ENCODE peak calls at places on chromosomes 4 and X, in five cellular contexts. N, Y, U, S and V are unnamed samples.
A peak's percentile ranks its signal among the peaks of the same experiment; 100 is the strongest.

GRCh38 chr4:128597515-128597914 is 212.0 kb upstream of the JADE1 start:
- DNase-seq in S (no peak), N (no peak), U (no peak), Y (no peak), V (no peak)

GRCh38 chrX:124925681-124926080 is 394.0 kb upstream of the TEX13C start:
- DNase-seq in N (no peak), U (no peak), S (no peak), Y (no peak), V (no peak)

GRCh38 chr4:186765673-186766546 is 42.3 kb upstream of the FAT1 start:
- DNase-seq in Y (no peak), S (peak; percentile 62), N (no peak), U (no peak), V (no peak)

GRCh38 chr4:180913750-180914149 is 1329.5 kb upstream of the TENM3 start:
- DNase-seq in S (peak; percentile 90), N (no peak), Y (no peak), U (no peak), V (no peak)

GRCh38 chr4:94957030-94957429 is 199.3 kb downstream of the BMPR1B start:
- DNase-seq in Y (no peak), S (no peak), N (no peak), U (no peak), V (no peak)

GRCh38 chr4:165505991-165506779 is 127.4 kb downstream of the CPE start:
- DNase-seq in Y (no peak), U (no peak), S (peak; percentile 52), N (no peak), V (no peak)

GRCh38 chrX:65598559-65599147 is 64.1 kb upstream of the LAS1L start:
- DNase-seq in Y (no peak), N (no peak), S (no peak), U (no peak), V (no peak)

GRCh38 chr4:52912608-52913007 is 50.5 kb downstream of the RASL11B start:
- DNase-seq in N (no peak), U (no peak), S (no peak), Y (no peak), V (no peak)

GRCh38 chrX:149638860-149639259 is 7.3 kb upstream of the TMEM185A start:
- DNase-seq in S (peak; percentile 34), N (no peak), Y (no peak), U (no peak), V (no peak)

GRCh38 chr4:165784672-165785071 is 88.4 kb upstream of the TLL1 start:
- DNase-seq in Y (no peak), N (no peak), U (no peak), S (no peak), V (peak; percentile 60)

GRCh38 chrX:43703211-43703791 is 47.2 kb downstream of the MAOA start:
- DNase-seq in N (no peak), Y (no peak), S (no peak), U (no peak), V (no peak)

GRCh38 chr4:69974646-69975045 is 9.1 kb upstream of the CSN2 start:
- DNase-seq in N (no peak), S (no peak), Y (no peak), U (no peak), V (no peak)

GRCh38 chr4:150253965-150254364 is 175.7 kb downstream of the DCLK2 start:
- DNase-seq in Y (no peak), N (no peak), U (no peak), S (no peak), V (no peak)

GRCh38 chrX:75151828-75152592 is 4.1 kb downstream of the ABCB7 start:
- DNase-seq in Y (no peak), S (no peak), U (no peak), N (no peak), V (no peak)

GRCh38 chrX:148976571-148976970 is 476.2 kb downstream of the AFF2 start:
- DNase-seq in U (no peak), N (no peak), Y (no peak), S (no peak), V (no peak)

GRCh38 chr4:83113429-83113786 is 1.1 kb downstream of the PLAC8 start:
- DNase-seq in Y (no peak), N (no peak), U (no peak), S (peak; percentile 14), V (no peak)

GRCh38 chr4:83115000-83115399 is 471 bp upstream of the PLAC8 start:
- DNase-seq in S (peak; percentile 54), N (no peak), U (no peak), Y (no peak), V (no peak)

GRCh38 chr4:83115656-83116285 is 1.2 kb upstream of the PLAC8 start:
- DNase-seq in S (no peak), N (no peak), U (no peak), Y (no peak), V (no peak)

GRCh38 chr4:83112678-83113428 is 1.7 kb downstream of the PLAC8 start:
- DNase-seq in U (no peak), Y (no peak), S (no peak), N (no peak), V (no peak)

DNA sequence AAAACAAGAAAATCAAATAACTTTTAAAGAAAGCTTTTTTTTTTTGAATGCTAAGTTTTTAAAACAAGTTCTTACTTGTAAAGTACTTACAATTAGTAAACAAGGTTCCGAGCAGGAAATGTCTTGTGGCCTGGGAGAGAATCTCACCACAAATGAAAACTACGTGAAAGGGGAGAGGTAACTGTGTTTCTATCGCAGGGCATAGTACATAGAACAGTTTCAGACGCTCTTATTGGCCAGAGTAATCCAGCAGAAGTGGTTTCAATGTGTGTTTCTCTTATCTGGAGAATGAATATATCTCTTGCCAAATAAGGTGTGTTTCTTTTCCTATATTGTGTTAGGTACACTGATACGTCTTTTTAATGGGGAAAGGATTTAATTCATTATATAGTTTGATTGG is at the start of gene PLAC8:
- DNase-seq in Y (no peak), N (peak; percentile 16), U (no peak), S (peak; percentile 87), V (no peak)
- H3K4me3 ChIP-seq in Y (no peak within 1 kb of the TSS), N (peak within 1 kb of the TSS; percentile 78), U (peak within 1 kb of the TSS; percentile 35), S (no peak within 1 kb of the TSS), V (peak within 1 kb of the TSS; percentile 3)

GRCh38 chr4:143337600-143338287 is 1.1 kb downstream of the GAB1 start:
- DNase-seq in Y (peak; percentile 69), U (peak; percentile 35), S (peak; percentile 42), N (no peak), V (peak; percentile 85)

GRCh38 chr4:143336828-143337599 is at the start of gene GAB1:
- DNase-seq in N (no peak), U (peak; percentile 61), S (peak; percentile 82), Y (peak; percentile 88), V (peak; percentile 91)

GRCh38 chr4:143338313-143338712 is 1.6 kb downstream of the GAB1 start:
- DNase-seq in N (no peak), S (no peak), Y (no peak), U (no peak), V (no peak)

GRCh38 chr4:143341186-143341755 is 4.6 kb downstream of the GAB1 start:
- DNase-seq in Y (no peak), S (no peak), N (no peak), U (no peak), V (no peak)

DNA sequence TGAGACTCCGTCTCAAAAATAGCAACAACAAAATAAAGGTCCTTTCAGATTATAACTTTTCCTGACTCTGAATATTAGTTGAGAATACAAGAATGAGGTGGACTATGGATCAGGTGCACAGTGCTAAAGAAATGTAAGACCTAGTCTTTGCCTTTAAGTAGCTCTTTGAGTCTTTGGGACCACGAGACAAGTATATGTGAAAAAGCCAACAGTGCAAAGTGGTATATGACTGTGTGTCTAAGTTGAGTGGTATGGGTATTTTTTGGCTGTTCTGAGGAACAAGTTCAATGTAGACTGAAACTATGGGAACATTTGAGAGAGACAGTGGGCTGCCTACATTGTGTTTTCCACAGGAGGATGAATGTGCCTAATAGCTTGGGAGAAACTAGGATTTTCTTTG is 2.8 kb downstream of the GAB1 start:
- DNase-seq in S (no peak), U (no peak), Y (no peak), N (no peak), V (no peak)
- H3K4me3 ChIP-seq in S (no peak overlapping the region), U (peak overlapping the region; percentile 77), Y (peak overlapping the region; percentile 90), N (no peak overlapping the region), V (no peak overlapping the region)

GRCh38 chrX:131827935-131828334 is 195.2 kb upstream of the STK26 start:
- DNase-seq in N (no peak), Y (no peak), U (no peak), S (no peak), V (peak; percentile 40)
- H3K4me3 ChIP-seq in N (no peak overlapping the region), Y (no peak overlapping the region), U (no peak overlapping the region), S (no peak overlapping the region), V (no peak overlapping the region)

GRCh38 chrX:41382699-41383645 is 49.0 kb downstream of the DDX3X start:
- DNase-seq in Y (no peak), S (no peak), N (no peak), U (no peak), V (no peak)
- H3K4me3 ChIP-seq in Y (no peak overlapping the region), S (no peak overlapping the region), N (no peak overlapping the region), U (no peak overlapping the region), V (no peak overlapping the region)

DNA sequence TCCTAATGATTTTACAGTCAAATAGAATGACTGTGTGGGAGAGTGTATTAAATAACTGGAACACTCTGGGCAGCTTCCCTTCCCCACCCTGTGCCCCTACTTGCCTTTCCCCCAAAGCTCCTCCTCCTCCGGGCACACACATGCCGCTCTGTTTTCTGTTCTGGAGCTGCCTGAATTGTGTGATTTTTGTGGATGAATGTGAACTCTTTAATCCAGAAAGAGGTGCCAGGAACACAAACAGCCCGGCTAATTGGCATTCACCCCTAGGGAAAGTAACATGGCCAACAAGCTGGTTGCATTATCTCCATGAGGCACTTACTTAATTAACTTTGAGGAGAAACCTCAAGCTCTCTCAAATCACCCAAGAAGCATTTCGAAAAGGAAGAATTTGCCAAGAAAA is 28.2 kb downstream of the FGF2 start:
- DNase-seq in Y (peak; percentile 53), N (no peak), S (peak; percentile 39), U (no peak), V (no peak)
- H3K4me3 ChIP-seq in Y (no peak overlapping the region), N (no peak overlapping the region), S (peak overlapping the region; percentile 4), U (no peak overlapping the region), V (peak overlapping the region; percentile 34)